ENCODE peak calls at places on chromosomes 13 and 19, in eight cellular contexts. S, W, T, R, M, K, D and A are unnamed samples. For H3K36me3, the result is how much of the 10 kb centered on the place peaks cover.

GRCh38 chr19:15255359-15255990 is 23.2 kb upstream of the EPHX3 start:
- DNase-seq in R (no peak), D (no peak), K (no peak), S (no peak), M (no peak), T (no peak), W (no peak), A (no peak)

GRCh38 chr19:56105090-56105701 is 15.9 kb downstream of the ZNF787 start:
- DNase-seq in K (no peak), T (peak), D (peak), W (peak), R (peak), S (peak), M (peak), A (peak)

GRCh38 chr19:5804516-5805464 is at the start of gene NRTN:
- DNase-seq in D (no peak), T (no peak), W (no peak), K (no peak), M (no peak), S (peak), R (no peak), A (peak)

GRCh38 chr13:38255600-38255999 is 94.1 kb upstream of the UFM1 start:
- DNase-seq in T (no peak), R (no peak), M (no peak), W (no peak), K (no peak), S (no peak), D (no peak), A (no peak)

GRCh38 chr19:43572172-43572588 is 3.1 kb downstream of the XRCC1 start:
- DNase-seq in T (no peak), S (no peak), D (no peak), K (no peak), R (no peak), M (no peak), W (no peak), A (no peak)

GRCh38 chr13:80340643-80341097 is 256 bp downstream of the SPRY2 start:
- DNase-seq in S (no peak), D (no peak), W (peak), R (peak), M (no peak), T (no peak), K (no peak), A (no peak)

GRCh38 chr13:108269601-108270328 is at the start of gene TNFSF13B:
- DNase-seq in D (peak), W (no peak), R (no peak), K (no peak), S (peak), M (peak), T (peak), A (peak)

GRCh38 chr13:74883834-74884233 is 598.1 kb downstream of the TBC1D4 start:
- DNase-seq in R (no peak), K (no peak), W (no peak), M (no peak), T (no peak), D (no peak), S (no peak), A (no peak)

GRCh38 chr13:40922437-40923040 is 96.6 kb downstream of the ELF1 start:
- DNase-seq in M (peak), T (no peak), S (peak), D (peak), W (no peak), R (no peak), K (no peak), A (peak)

GRCh38 chr13:48334534-48335127 is 31.1 kb downstream of the RB1 start:
- DNase-seq in R (no peak), D (no peak), K (no peak), T (peak), S (no peak), M (no peak), W (no peak), A (no peak)

GRCh38 chr13:30802953-30803478 is 67.7 kb downstream of the ALOX5AP start:
- DNase-seq in K (peak), R (peak), W (peak), T (peak), D (peak), S (peak), M (peak), A (peak)

GRCh38 chr13:73399347-73400216 is 340.8 kb downstream of the KLF5 start:
- DNase-seq in T (no peak), D (no peak), M (no peak), S (no peak), K (no peak), R (no peak), W (no peak), A (no peak)

DNA sequence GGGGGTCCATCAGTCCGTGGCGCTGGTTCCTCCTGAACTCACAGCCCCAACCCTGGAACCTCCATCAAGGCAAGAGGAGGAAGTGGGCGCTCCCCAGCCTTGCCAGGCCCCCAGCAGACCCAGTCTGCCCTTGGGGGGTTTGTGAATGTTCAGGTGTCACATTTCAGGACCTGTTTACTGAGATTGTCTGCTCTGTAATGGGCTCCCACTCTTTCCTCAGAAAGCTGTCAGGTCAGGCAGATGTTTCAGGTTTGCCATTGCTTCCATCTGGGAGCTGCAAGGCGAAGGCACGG is 29.4 kb downstream of the TSSK6 start:
- DNase-seq in M (no peak), K (no peak), T (no peak), W (no peak), R (no peak), S (no peak), D (no peak), A (no peak)
- H3K36me3 ChIP-seq in M (under half), K (under half), T (under half), W (under half), R (under half), S (under half), D (under half), A (under half)

GRCh38 chr19:54129617-54129996 is 8.0 kb upstream of the CNOT3 start:
- DNase-seq in K (no peak), S (no peak), M (no peak), T (no peak), R (no peak), D (no peak), W (no peak), A (no peak)
- H3K36me3 ChIP-seq in K (half or more), S (half or more), M (under half), T (half or more), R (half or more), D (half or more), W (under half), A (under half)

GRCh38 chr13:98794498-98794897 is 42.0 kb upstream of the SLC15A1 start:
- DNase-seq in W (no peak), S (no peak), T (no peak), K (no peak), R (no peak), D (no peak), M (no peak), A (no peak)

GRCh38 chr13:98795220-98795619 is 42.7 kb upstream of the SLC15A1 start:
- DNase-seq in W (no peak), S (no peak), M (no peak), R (no peak), K (no peak), D (no peak), T (no peak), A (no peak)

GRCh38 chr13:98796798-98797197 is 44.3 kb upstream of the SLC15A1 start:
- DNase-seq in T (no peak), K (no peak), R (no peak), D (no peak), S (no peak), W (no peak), M (no peak), A (no peak)

GRCh38 chr13:98797456-98797855 is 45.0 kb upstream of the SLC15A1 start:
- DNase-seq in W (no peak), T (no peak), D (no peak), K (no peak), S (no peak), R (no peak), M (no peak), A (no peak)

DNA sequence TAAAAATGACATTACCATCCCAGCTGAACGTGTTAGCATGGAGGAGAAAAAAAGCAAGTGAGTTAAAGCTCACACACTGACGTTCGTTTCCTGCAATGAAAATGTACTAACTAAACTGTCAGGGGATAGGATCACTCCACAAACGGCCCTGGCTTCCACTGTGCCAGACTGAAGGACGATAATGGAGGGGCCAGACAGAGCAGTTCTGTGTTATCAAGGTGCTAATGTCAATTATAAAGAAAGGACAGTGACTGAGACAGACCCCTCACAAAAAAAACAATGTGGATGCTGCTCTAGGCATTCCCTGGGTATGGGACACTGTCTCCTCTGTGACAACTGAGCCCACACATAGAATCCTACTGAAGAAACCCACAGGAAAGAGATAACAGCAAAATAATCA is 43.7 kb upstream of the SLC15A1 start:
- DNase-seq in D (no peak), W (no peak), R (no peak), K (no peak), T (no peak), S (no peak), M (no peak), A (no peak)
- H3K36me3 ChIP-seq in D (half or more), W (under half), R (half or more), K (under half), T (half or more), S (under half), M (under half), A (under half)

GRCh38 chr19:41328157-41328817 is 18.3 kb downstream of the CCDC97 start:
- DNase-seq in M (no peak), W (no peak), K (no peak), S (no peak), R (no peak), T (peak), D (no peak), A (peak)

GRCh38 chr19:41325640-41325946 is 15.6 kb downstream of the CCDC97 start:
- DNase-seq in D (no peak), S (no peak), R (no peak), T (no peak), K (no peak), M (no peak), W (no peak), A (no peak)

GRCh38 chr19:41325947-41326706 is 16.2 kb downstream of the CCDC97 start:
- DNase-seq in T (peak), M (no peak), D (no peak), R (no peak), W (no peak), K (no peak), S (no peak), A (peak)

GRCh38 chr19:41327499-41328156 is 17.7 kb downstream of the CCDC97 start:
- DNase-seq in S (peak), R (no peak), T (peak), K (no peak), W (peak), M (peak), D (peak), A (peak)

GRCh38 chr19:41327076-41327475 is 17.1 kb downstream of the CCDC97 start:
- DNase-seq in D (no peak), T (no peak), K (no peak), S (no peak), M (no peak), R (no peak), W (no peak), A (no peak)
- H3K36me3 ChIP-seq in D (under half), T (under half), K (under half), S (under half), M (under half), R (half or more), W (under half), A (under half)

GRCh38 chr19:21045028-21045427 is 24.6 kb downstream of the ZNF430 start:
- DNase-seq in W (no peak), K (no peak), T (no peak), S (no peak), M (no peak), D (no peak), R (no peak), A (no peak)
- H3K36me3 ChIP-seq in W (under half), K (under half), T (half or more), S (under half), M (under half), D (half or more), R (half or more), A (under half)

GRCh38 chr19:11675569-11675968 is 63.2 kb downstream of the ZNF823 start:
- DNase-seq in W (no peak), D (no peak), R (no peak), T (no peak), S (no peak), K (no peak), M (no peak), A (no peak)

GRCh38 chr19:11673608-11674041 is 65.1 kb downstream of the ZNF823 start:
- DNase-seq in S (peak), K (peak), W (peak), T (no peak), M (peak), D (peak), R (peak), A (peak)

GRCh38 chr19:11680689-11681302 is 58.0 kb downstream of the ZNF823 start:
- DNase-seq in W (no peak), S (no peak), K (no peak), R (no peak), M (no peak), T (no peak), D (no peak), A (no peak)

GRCh38 chr19:11674067-11674492 is 64.7 kb downstream of the ZNF823 start:
- DNase-seq in K (no peak), W (no peak), D (no peak), S (no peak), R (no peak), M (no peak), T (no peak), A (peak)

DNA sequence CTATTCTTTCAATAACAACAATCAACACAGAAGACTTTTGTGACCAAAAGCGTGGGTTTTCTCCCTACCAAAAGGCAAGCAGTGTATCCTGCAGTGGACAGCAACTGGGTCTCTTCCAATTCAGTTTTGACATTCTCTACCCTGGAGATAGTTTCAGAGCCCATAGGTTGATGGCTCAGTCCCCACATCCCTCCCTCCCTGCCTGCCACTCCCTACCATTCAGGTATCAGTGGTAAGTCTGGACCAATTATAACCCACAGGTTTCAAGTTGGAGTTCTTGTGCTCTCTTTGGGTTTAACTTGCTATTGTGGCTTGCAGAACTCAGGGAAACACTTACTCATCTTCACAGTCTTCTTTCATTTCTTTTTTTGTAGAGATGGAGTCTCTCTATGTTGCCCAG is 60.2 kb downstream of the ZNF823 start:
- DNase-seq in T (no peak), D (no peak), R (no peak), M (no peak), W (no peak), K (no peak), S (no peak), A (no peak)
- H3K36me3 ChIP-seq in T (under half), D (under half), R (under half), M (under half), W (under half), K (under half), S (under half), A (under half)

GRCh38 chr19:42232435-42232834 is 10.0 kb downstream of the GSK3A start:
- DNase-seq in S (no peak), M (no peak), W (no peak), K (no peak), D (no peak), T (no peak), R (no peak), A (no peak)

GRCh38 chr19:42234364-42234763 is 8.0 kb downstream of the GSK3A start:
- DNase-seq in D (no peak), T (no peak), R (no peak), W (no peak), K (no peak), M (no peak), S (no peak), A (no peak)

GRCh38 chr19:42235181-42235580 is 7.2 kb downstream of the GSK3A start:
- DNase-seq in W (no peak), D (no peak), T (no peak), M (no peak), K (no peak), R (no peak), S (no peak), A (no peak)

GRCh38 chr19:42233638-42234292 is 8.6 kb downstream of the GSK3A start:
- DNase-seq in M (no peak), K (no peak), T (no peak), W (no peak), R (no peak), D (no peak), S (no peak), A (no peak)

GRCh38 chr19:42233106-42233505 is 9.3 kb downstream of the GSK3A start:
- DNase-seq in K (no peak), R (no peak), T (no peak), S (no peak), W (no peak), D (no peak), M (no peak), A (peak)
- H3K36me3 ChIP-seq in K (half or more), R (half or more), T (half or more), S (half or more), W (under half), D (half or more), M (under half), A (under half)

GRCh38 chr19:2618611-2619010 is 83.9 kb downstream of the GNG7 start:
- DNase-seq in S (no peak), M (peak), R (peak), T (peak), D (peak), K (no peak), W (peak), A (no peak)
- H3K36me3 ChIP-seq in S (under half), M (under half), R (under half), T (under half), D (under half), K (under half), W (under half), A (under half)

DNA sequence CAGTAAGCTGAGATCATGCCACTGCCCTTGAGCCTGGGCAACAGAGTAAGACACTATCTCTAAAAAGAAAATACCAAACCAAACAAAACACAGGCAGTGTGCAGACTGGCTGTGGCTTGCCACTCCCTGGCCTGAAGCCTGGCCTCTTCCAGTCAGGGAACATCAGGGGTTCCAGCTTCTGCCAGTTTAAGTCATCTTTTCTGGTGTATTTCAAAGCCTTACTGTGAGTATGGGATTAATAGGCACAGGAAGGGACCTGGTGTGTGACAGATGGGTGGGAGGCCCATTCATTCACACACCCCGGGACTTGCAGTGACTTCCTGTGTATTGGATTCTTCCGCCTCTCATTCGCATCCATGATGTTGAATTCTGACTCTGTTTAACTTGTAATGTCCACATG is 26.9 kb upstream of the F2RL3 start:
- DNase-seq in W (no peak), T (no peak), K (no peak), D (no peak), S (no peak), R (no peak), M (no peak), A (no peak)
- H3K36me3 ChIP-seq in W (under half), T (under half), K (half or more), D (half or more), S (half or more), R (half or more), M (under half), A (under half)

GRCh38 chr19:7617735-7618134 is 11.6 kb downstream of the XAB2 start:
- DNase-seq in K (no peak), M (no peak), R (no peak), T (no peak), D (no peak), S (no peak), W (no peak), A (no peak)
- H3K36me3 ChIP-seq in K (half or more), M (under half), R (half or more), T (half or more), D (under half), S (under half), W (under half), A (under half)